ENCODE peak calls at places on chromosomes 11 and 22, in five cellular contexts. J is H1, Y is mucosa of descending colon, S is kidney, D is BE2C. A is an unnamed sample.
A peak's percentile ranks its signal among the peaks of the same experiment; 100 is the strongest.

GRCh38 chr22:38843201-38843715 is 570 bp downstream of the NPTXR start:
- DNase-seq in J (peak; percentile 68), Y (peak; percentile 16), S (no peak), D (peak; percentile 87), A (no peak)

GRCh38 chr11:29022676-29023075 is 914.5 kb downstream of the METTL15 start:
- DNase-seq in J (no peak), Y (no peak), S (no peak), D (no peak), A (no peak)

GRCh38 chr11:97110376-97110775 is 720.6 kb downstream of the JRKL start:
- DNase-seq in J (no peak), Y (no peak), S (no peak), D (no peak), A (no peak)

GRCh38 chr22:38755155-38755910 is 465 bp downstream of the SUN2 start:
- DNase-seq in J (peak; percentile 77), Y (peak; percentile 91), S (peak; percentile 99), D (peak; percentile 50), A (no peak)

GRCh38 chr11:120121336-120121735 is 16.6 kb downstream of the TRIM29 start:
- DNase-seq in J (no peak), Y (no peak), S (no peak), D (no peak), A (no peak)

GRCh38 chr22:44369916-44370804 is 57.4 kb upstream of the SHISAL1 start:
- DNase-seq in J (no peak), Y (no peak), S (peak; percentile 37), D (peak; percentile 3), A (peak; percentile 52)

GRCh38 chr11:68835328-68835727 is 6.4 kb downstream of the CPT1A start:
- DNase-seq in J (no peak), Y (peak; percentile 37), S (no peak), D (no peak), A (no peak)

GRCh38 chr11:106493751-106494150 is 416.3 kb downstream of the AASDHPPT start:
- DNase-seq in J (no peak), Y (no peak), S (no peak), D (no peak), A (no peak)

GRCh38 chr22:44683881-44684280 is 18.1 kb upstream of the PRR5 start:
- DNase-seq in J (no peak), Y (no peak), S (no peak), D (no peak), A (peak; percentile 63)

GRCh38 chr22:19105867-19106802 is 16.1 kb downstream of the DGCR2 start:
- DNase-seq in J (no peak), Y (peak; percentile 27), S (no peak), D (peak; percentile 34), A (peak; percentile 48)

GRCh38 chr22:25048659-25049657 is 96.4 kb downstream of the KIAA1671 start:
- DNase-seq in J (peak; percentile 84), Y (peak; percentile 74), S (peak; percentile 76), D (peak; percentile 76), A (peak; percentile 32)

GRCh38 chr22:35230839-35231584 is 26.3 kb upstream of the HMGXB4 start:
- DNase-seq in J (no peak), Y (peak; percentile 21), S (no peak), D (peak; percentile 49), A (no peak)

DNA sequence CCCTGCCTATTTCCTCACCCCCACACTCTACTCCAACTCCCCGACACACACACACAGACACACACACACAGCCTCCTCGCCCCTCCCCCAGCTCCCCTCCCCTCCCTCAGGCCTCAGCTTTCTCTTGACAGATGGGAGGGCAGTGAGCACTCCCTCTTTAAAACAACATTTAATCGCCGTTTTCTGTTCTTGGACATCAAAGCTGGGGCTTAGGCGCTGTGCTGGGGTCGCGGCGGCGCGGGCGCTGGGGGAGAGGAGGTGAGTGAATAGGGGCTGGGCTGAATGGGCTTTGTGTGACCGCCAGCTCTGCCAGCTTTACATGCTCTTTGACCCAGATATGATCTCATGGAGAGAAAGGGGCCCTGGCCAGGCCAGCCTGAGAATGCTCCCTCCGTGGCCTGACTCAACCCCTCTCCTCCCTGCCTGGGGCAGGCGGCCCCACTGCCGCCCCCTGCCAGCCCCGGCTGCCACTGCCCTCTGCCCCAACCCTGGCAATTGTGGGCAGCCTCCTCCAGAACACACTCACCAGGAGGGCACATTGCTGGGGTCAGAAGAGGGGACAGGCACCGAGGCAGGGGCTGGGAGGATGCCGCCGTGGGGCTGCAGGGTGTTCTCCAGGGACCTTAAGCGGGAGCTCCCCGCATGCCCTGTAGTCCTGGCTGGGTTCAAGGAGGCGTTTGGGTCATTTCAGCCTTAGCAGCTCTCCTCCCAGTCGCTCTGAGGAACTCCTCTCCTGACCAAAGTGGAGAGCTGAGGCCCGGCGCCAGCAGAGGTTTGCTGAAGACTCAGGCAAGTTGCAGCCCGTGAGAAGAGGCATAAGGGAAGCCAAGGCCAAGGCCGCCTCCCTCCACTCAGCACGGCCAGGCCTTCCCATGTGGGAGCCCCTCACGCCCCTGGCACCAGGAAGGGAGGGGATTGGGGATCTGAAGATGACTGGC is 38.3 kb upstream of the NNMT start:
- DNase-seq in J (peak; percentile 60), Y (no peak), S (no peak), D (peak; percentile 32), A (no peak)
- TF ChIP-seq CTCF in J (peak; percentile 50), Y (no peak), S (peak; percentile 10), D (peak; percentile 16), A (peak; percentile 77)

GRCh38 chr11:128550967-128551522 is 36.3 kb downstream of the ETS1 start:
- DNase-seq in J (no peak), Y (no peak), S (no peak), D (no peak), A (no peak)

GRCh38 chr11:128551641-128552335 is 35.6 kb downstream of the ETS1 start:
- DNase-seq in J (no peak), Y (no peak), S (no peak), D (no peak), A (no peak)

GRCh38 chr11:128552783-128553661 is 34.3 kb downstream of the ETS1 start:
- DNase-seq in J (no peak), Y (no peak), S (no peak), D (no peak), A (no peak)

GRCh38 chr11:128555606-128556005 is 31.8 kb downstream of the ETS1 start:
- DNase-seq in J (no peak), Y (peak; percentile 40), S (no peak), D (peak; percentile 53), A (no peak)

DNA sequence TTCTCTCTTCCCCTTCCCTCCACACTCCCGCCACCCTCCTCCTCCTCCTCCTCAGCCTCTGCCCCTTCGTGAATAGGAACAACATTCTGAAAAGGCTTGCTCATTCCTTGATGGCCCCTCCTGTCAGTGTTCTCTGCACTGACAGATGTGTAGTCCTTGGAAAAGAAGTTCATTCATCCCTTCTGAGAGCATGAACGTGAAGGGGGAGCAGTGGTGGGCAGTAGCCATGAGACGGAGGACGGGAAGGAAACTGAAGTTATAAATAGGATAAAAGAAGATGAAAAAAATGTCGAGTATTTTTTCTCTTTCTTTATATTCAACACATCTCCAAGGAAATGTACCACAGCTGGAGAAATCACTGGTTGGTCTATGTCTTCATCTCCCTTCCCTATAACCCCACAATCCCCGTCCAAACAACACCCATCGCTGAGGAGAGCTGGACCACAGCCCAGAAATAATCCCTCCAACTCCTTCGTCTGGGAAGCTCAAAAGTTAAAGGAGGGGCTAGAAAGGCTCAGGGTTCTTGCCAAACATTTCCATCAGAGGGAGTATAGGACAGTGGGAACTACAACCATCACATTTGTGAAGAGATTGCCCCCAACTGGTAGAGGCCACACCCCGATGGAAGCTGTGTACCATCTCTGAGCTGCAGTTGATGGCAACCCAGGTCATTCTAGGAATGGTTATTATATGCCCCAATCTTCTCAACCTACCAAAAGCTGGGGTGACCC is 33.5 kb downstream of the ETS1 start:
- DNase-seq in J (no peak), Y (no peak), S (no peak), D (no peak), A (no peak)
- TF ChIP-seq CTCF in J (no peak), Y (no peak), S (peak; percentile 8), D (peak; percentile 59), A (peak; percentile 55)

DNA sequence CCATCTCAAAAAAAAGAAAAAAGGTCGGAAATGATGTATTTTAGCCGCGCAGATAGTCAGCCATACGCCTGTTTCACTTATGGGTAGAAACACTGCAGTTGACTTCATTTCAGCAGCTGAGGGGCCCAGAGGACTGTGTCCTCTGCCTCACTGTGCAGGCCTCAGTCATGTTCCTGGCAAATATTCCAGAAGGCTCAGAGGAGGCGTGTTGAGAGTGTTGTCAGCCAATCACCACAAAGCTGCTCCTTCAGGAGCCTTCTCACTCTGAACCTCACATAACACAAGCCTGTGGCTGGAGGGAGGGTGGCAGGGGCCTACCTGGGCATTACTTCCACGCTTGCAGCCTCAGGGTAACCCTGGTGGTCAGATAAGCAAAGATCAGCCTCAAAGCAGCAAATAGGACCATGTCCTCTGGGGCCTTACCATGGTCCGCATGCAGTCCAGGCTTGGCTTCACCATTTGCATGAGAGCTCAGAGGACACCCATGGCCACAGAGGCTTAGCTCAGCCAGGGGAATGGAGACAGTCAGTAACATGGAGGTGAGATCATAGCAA is 17.3 kb upstream of the TREH start:
- DNase-seq in J (no peak), Y (no peak), S (no peak), D (no peak), A (no peak)
- TF ChIP-seq CTCF in J (peak; percentile 26), Y (no peak), S (no peak), D (no peak), A (no peak)

DNA sequence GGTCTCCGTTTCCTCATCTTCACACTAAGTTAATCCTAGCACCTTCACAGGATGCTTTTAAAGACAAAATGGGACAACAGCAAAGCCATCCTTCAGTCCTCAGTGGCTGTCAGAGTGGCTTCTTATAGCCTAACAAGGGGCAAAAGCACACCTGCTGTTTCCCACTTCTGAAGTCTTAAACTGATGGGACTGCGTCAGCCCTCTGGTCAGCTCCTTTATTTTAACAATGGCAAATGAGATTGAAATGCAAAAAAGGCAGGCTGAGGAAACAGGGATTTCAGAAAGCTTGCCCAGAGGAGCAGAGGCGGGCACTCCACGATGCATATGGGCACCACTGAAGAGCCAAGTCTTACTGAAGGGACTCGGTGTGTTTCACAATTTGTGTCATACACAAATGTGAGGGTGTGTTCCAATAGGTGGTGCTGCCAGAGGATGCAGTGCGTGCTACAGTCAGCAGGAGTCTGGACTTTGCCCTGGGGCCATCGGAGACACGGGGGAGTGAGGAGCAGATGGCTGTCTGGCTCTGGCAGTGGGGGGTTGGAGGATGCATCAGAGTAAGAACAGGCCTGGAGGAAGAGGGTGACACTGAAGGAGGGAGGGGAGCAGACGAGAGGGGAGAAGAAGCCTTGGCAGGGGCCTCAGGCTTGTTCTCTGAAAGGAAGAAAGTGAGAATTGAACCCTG is 47.3 kb downstream of the TENM4 start:
- DNase-seq in J (peak; percentile 52), Y (no peak), S (no peak), D (peak; percentile 97), A (no peak)
- TF ChIP-seq CTCF in J (no peak), Y (no peak), S (no peak), D (peak; percentile 65), A (no peak)

DNA sequence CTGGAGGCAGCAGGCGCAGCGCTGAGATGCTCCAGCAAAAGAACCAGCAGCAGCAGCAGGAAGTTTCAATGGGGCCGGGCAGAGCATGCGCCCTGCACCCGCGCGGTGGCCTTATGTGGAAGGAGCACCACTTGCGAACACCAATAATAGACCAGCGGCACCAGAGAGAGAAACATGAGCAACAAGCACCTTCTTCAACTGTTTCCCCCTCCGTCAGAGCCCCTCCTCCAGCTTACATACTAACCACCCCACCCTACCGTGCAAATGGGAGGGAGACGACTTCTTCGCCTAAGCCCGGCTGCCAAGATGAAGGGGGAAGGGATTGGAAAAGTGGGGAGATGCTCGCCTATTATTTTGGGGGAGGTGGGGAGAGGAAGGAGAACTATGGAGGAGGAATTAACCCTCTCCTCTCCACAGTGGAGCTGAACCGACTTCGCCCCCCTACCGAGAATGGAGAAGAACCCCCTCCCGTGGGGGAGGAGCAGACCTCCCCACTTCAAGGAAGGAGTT is 1.1 kb downstream of the RSF1 start:
- DNase-seq in J (peak; percentile 78), Y (peak; percentile 88), S (peak; percentile 93), D (peak; percentile 89), A (no peak)
- TF ChIP-seq CTCF in J (no peak), Y (no peak), S (peak; percentile 9), D (peak; percentile 6), A (no peak)